ENCODE peak calls at places on chromosomes 2 and 18, in nine cellular contexts. B, H, V, M, E, R, T, D and I are unnamed samples.

GRCh38 chr2:175195012-175195411 is 13.5 kb upstream of the ATP5MC3 start:
- DNase-seq in H (no peak), T (no peak), B (no peak), D (no peak), E (no peak), R (no peak), M (no peak), V (no peak), I (no peak)

GRCh38 chr2:127326289-127326945 is 32.5 kb upstream of the ERCC3 start:
- DNase-seq in R (no peak), H (no peak), T (no peak), D (no peak), E (no peak), V (peak; percentile 32), M (no peak), B (no peak), I (no peak)

GRCh38 chr2:75241696-75242095 is 42.4 kb upstream of the TACR1 start:
- DNase-seq in T (no peak), H (no peak), M (no peak), R (peak; percentile 43), D (no peak), E (no peak), V (peak; percentile 43), B (no peak), I (no peak)

GRCh38 chr18:76546282-76546572 is 51.2 kb upstream of the ZNF516 start:
- DNase-seq in B (no peak), T (no peak), V (no peak), D (no peak), H (no peak), R (peak; percentile 50), M (no peak), E (no peak), I (no peak)

GRCh38 chr2:28801726-28802125 is 8.9 kb upstream of the SPDYA start:
- DNase-seq in D (no peak), M (no peak), H (no peak), T (no peak), E (no peak), V (peak; percentile 64), R (peak; percentile 54), B (no peak), I (no peak)

GRCh38 chr2:211045025-211045424 is 488.6 kb downstream of the CPS1 start:
- DNase-seq in B (no peak), T (no peak), E (no peak), R (no peak), V (no peak), D (no peak), M (no peak), H (no peak), I (no peak)

GRCh38 chr2:109422071-109422757 is 191.6 kb downstream of the SEPTIN10 start:
- DNase-seq in B (no peak), H (no peak), T (no peak), E (no peak), V (peak; percentile 28), D (no peak), M (no peak), R (peak; percentile 34), I (no peak)

GRCh38 chr2:120935339-120936313 is 200.0 kb downstream of the GLI2 start:
- DNase-seq in M (no peak), T (no peak), V (peak; percentile 74), B (no peak), H (no peak), R (peak; percentile 86), E (peak; percentile 30), D (no peak), I (no peak)

GRCh38 chr2:55875434-55876135 is 48.0 kb downstream of the EFEMP1 start:
- DNase-seq in V (peak; percentile 81), M (no peak), B (no peak), H (no peak), R (peak; percentile 44), T (no peak), E (no peak), D (no peak), I (no peak)

GRCh38 chr18:26532367-26533340 is 15.7 kb downstream of the KCTD1 start:
- DNase-seq in D (no peak), M (no peak), T (no peak), H (no peak), V (peak; percentile 46), R (peak; percentile 56), E (no peak), B (no peak), I (no peak)

GRCh38 chr2:19216271-19216670 is 142.2 kb downstream of the OSR1 start:
- DNase-seq in H (no peak), M (no peak), D (no peak), R (no peak), B (no peak), V (no peak), T (no peak), E (no peak), I (no peak)

GRCh38 chr2:232438951-232439757 is 16.8 kb upstream of the ALPI start:
- DNase-seq in H (no peak), V (no peak), M (peak; percentile 28), R (peak; percentile 54), B (no peak), D (no peak), T (peak; percentile 58), E (no peak), I (no peak)

GRCh38 chr2:101832114-101832513 is 134.6 kb downstream of the MAP4K4 start:
- DNase-seq in H (no peak), B (no peak), E (no peak), T (no peak), M (no peak), R (no peak), V (no peak), D (no peak), I (no peak)
- TF ChIP-seq CTCF in H (peak; percentile 44), B (peak; percentile 50), E (peak; percentile 53), T (peak; percentile 25), M (peak; percentile 23), R (no peak), V (peak; percentile 41), D (peak; percentile 3), I (no peak)

GRCh38 chr18:44901283-44901682 is 220.6 kb downstream of the SETBP1 start:
- DNase-seq in V (no peak), M (no peak), D (no peak), B (no peak), T (no peak), R (no peak), H (no peak), E (no peak), I (no peak)
- TF ChIP-seq CTCF in V (peak; percentile 12), M (no peak), D (no peak), B (no peak), T (no peak), R (no peak), H (no peak), E (no peak), I (no peak)

GRCh38 chr2:64865831-64866146 is 123.4 kb upstream of the SLC1A4 start:
- DNase-seq in B (no peak), D (no peak), T (no peak), H (no peak), V (no peak), R (no peak), M (no peak), E (no peak), I (no peak)
- TF ChIP-seq CTCF in B (peak; percentile 46), D (no peak), T (no peak), H (no peak), V (no peak), R (no peak), M (no peak), E (peak; percentile 7), I (no peak)

DNA sequence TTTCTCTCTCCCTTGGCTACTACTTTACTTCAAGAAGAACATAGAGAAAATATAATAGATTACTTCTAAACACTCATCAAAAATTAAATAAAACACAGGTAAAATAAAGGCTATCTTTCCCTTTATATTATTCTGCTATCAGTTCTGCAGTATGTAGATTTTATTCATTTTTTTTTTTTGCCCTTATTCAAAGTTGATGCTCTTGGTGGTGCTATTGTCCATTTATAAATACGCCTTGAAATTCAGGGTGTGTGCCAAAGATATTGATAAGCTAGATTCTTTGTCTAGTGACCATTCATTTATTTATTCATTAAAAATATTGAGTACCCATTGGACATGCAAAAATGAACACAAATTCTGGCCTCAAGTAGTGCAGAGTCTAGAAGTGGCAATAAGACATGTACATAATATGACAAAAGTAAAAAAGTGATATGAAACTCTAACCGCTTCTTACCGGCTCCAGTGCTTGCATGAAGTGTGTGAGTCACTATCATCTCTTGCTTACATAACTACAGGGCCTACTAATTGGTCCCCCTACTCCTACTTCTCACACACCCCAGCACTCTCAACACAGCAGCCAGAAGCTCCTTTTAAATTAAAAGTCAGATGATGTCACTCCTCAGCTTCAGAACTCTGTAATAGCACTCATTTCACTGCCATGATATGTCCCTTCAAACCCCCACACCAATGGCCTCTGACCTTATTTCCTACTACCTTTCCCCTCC is 208.3 kb upstream of the FANCL start:
- DNase-seq in V (no peak), B (no peak), R (no peak), E (no peak), D (no peak), H (no peak), T (no peak), M (no peak), I (no peak)
- TF ChIP-seq CTCF in V (no peak), B (no peak), R (no peak), E (no peak), D (no peak), H (no peak), T (no peak), M (no peak), I (no peak)